ENCODE peak calls at places on chromosomes 12 and 14, in seven cellular contexts. S, T, B, P, N, A and V are unnamed samples.

GRCh38 chr14:65704412-65704811 is 291.9 kb downstream of the FUT8 start:
- DNase-seq in S (no peak), T (no peak), B (peak; percentile 79), P (no peak), N (no peak), A (no peak), V (no peak)

GRCh38 chr14:28661171-28661772 is 105.3 kb upstream of the FOXG1 start:
- DNase-seq in S (no peak), T (no peak), B (peak; percentile 99), P (no peak), N (no peak), A (no peak), V (no peak)

GRCh38 chr12:3885179-3886094 is 12.2 kb upstream of the PARP11 start:
- DNase-seq in S (no peak), T (no peak), B (peak; percentile 6), P (no peak), N (no peak), A (no peak), V (no peak)

GRCh38 chr12:116803018-116803736 is 65.1 kb downstream of the RNFT2 start:
- DNase-seq in S (no peak), T (no peak), B (no peak), P (no peak), N (no peak), A (no peak), V (no peak)

GRCh38 chr12:89060133-89060532 is 292.2 kb downstream of the DUSP6 start:
- DNase-seq in S (no peak), T (no peak), B (no peak), P (no peak), N (no peak), A (no peak), V (no peak)

GRCh38 chr14:68685419-68686211 is 107.3 kb downstream of the ZFP36L1 start:
- DNase-seq in S (no peak), T (peak; percentile 67), B (peak; percentile 92), P (no peak), N (no peak), A (no peak), V (peak; percentile 88)

GRCh38 chr14:32635103-32635719 is 303.5 kb upstream of the NPAS3 start:
- DNase-seq in S (no peak), T (no peak), B (peak; percentile 73), P (no peak), N (no peak), A (no peak), V (no peak)

GRCh38 chr12:47818701-47819543 is 781 bp downstream of the HDAC7 start:
- DNase-seq in S (peak; percentile 50), T (no peak), B (no peak), P (peak; percentile 76), N (no peak), A (peak; percentile 81), V (no peak)

GRCh38 chr12:122449317-122449716 is 26.8 kb upstream of the CLIP1 start:
- DNase-seq in S (no peak), T (no peak), B (peak; percentile 63), P (no peak), N (no peak), A (no peak), V (no peak)

GRCh38 chr14:65134651-65135579 is 32.6 kb upstream of the MAX start:
- DNase-seq in S (no peak), T (no peak), B (peak; percentile 59), P (no peak), N (no peak), A (no peak), V (no peak)

GRCh38 chr12:62434504-62435336 is 31.9 kb upstream of the MON2 start:
- DNase-seq in S (no peak), T (no peak), B (no peak), P (peak; percentile 19), N (no peak), A (no peak), V (no peak)

GRCh38 chr14:22070119-22070982 is 396.7 kb upstream of the OR4E1 start:
- DNase-seq in S (no peak), T (no peak), B (no peak), P (no peak), N (no peak), A (peak; percentile 46), V (no peak)

GRCh38 chr12:91931110-91931509 is 214.5 kb downstream of the BTG1 start:
- DNase-seq in S (no peak), T (no peak), B (no peak), P (no peak), N (no peak), A (no peak), V (no peak)

GRCh38 chr14:63852817-63853730 is at the start of gene SYNE2:
- DNase-seq in S (peak; percentile 62), T (peak; percentile 63), B (peak; percentile 55), P (peak; percentile 87), N (peak; percentile 58), A (peak; percentile 82), V (peak; percentile 78)

GRCh38 chr14:104075530-104076151 is 9.9 kb upstream of the ASPG start:
- DNase-seq in S (no peak), T (no peak), B (no peak), P (no peak), N (no peak), A (no peak), V (no peak)

GRCh38 chr12:100716949-100717732 is 77.4 kb upstream of the ANO4 start:
- DNase-seq in S (no peak), T (no peak), B (peak; percentile 13), P (no peak), N (no peak), A (no peak), V (peak; percentile 37)
- H3K27ac ChIP-seq in S (no peak overlapping the region), T (no peak overlapping the region), B (no peak overlapping the region), P (no peak overlapping the region), N (no peak overlapping the region), A (no peak overlapping the region), V (peak overlapping the region; percentile 7)

GRCh38 chr12:630656-631632 is 32.3 kb downstream of the NINJ2 start:
- DNase-seq in S (no peak), T (peak; percentile 19), B (no peak), P (no peak), N (no peak), A (peak; percentile 76), V (no peak)
- H3K27ac ChIP-seq in S (peak overlapping the region; percentile 86), T (peak overlapping the region; percentile 53), B (peak overlapping the region; percentile 87), P (peak overlapping the region; percentile 57), N (peak overlapping the region; percentile 95), A (peak overlapping the region; percentile 92), V (peak overlapping the region; percentile 66)

DNA sequence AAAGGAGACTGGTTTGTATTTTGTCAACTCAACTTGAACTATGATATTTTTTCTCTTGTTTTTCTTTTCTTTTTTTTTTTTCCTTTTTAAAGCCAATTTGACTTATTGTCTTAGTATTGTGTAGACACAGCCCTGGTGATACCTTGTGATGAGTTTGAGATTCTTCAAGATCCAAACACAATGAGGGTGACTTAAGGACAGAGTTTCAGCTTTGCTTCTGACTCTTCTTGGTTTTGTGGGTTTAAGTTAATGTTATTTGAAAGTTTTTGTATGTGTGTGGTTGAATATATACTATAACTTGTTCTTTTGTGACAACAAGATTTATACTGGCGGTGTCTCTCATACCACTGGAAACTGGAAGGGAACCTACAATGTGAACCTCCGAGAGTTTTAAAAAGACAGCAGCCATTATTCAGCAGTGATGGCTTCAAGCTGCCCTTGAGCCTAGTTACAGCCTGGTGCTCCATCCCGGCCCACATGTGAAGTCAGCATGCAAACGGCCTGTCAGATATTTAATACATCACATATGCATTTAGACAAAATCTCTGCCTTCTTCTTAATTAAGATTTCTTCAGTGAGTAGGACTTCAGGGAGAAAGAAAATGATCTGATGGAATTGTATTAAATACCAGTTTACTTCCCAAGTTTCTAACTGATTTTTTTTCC is 87.9 kb upstream of the IGF1 start:
- DNase-seq in S (no peak), T (no peak), B (peak; percentile 33), P (no peak), N (no peak), A (no peak), V (no peak)
- H3K27ac ChIP-seq in S (no peak overlapping the region), T (no peak overlapping the region), B (no peak overlapping the region), P (no peak overlapping the region), N (no peak overlapping the region), A (no peak overlapping the region), V (peak overlapping the region; percentile 36)

GRCh38 chr12:56716933-56717880 is 7.9 kb downstream of the NACA start:
- DNase-seq in S (no peak), T (no peak), B (no peak), P (no peak), N (no peak), A (no peak), V (no peak)
- H3K27ac ChIP-seq in S (peak overlapping the region; percentile 7), T (no peak overlapping the region), B (no peak overlapping the region), P (no peak overlapping the region), N (peak overlapping the region; percentile 97), A (no peak overlapping the region), V (no peak overlapping the region)

GRCh38 chr12:54009171-54010052 is 627 bp downstream of the HOXC8 start:
- DNase-seq in S (no peak), T (no peak), B (no peak), P (no peak), N (no peak), A (no peak), V (no peak)
- H3K27ac ChIP-seq in S (peak overlapping the region; percentile 96), T (no peak overlapping the region), B (no peak overlapping the region), P (no peak overlapping the region), N (peak overlapping the region; percentile 98), A (no peak overlapping the region), V (no peak overlapping the region)

GRCh38 chr14:23442721-23443356 is 7.4 kb upstream of the MYH7 start:
- DNase-seq in S (no peak), T (no peak), B (no peak), P (no peak), N (no peak), A (peak; percentile 74), V (no peak)
- H3K27ac ChIP-seq in S (no peak overlapping the region), T (no peak overlapping the region), B (no peak overlapping the region), P (no peak overlapping the region), N (peak overlapping the region; percentile 83), A (no peak overlapping the region), V (no peak overlapping the region)

GRCh38 chr14:58152569-58152857 is 500 bp upstream of the ARMH4 start:
- DNase-seq in S (no peak), T (no peak), B (no peak), P (no peak), N (no peak), A (no peak), V (no peak)
- H3K27ac ChIP-seq in S (no peak overlapping the region), T (no peak overlapping the region), B (no peak overlapping the region), P (no peak overlapping the region), N (peak overlapping the region; percentile 41), A (peak overlapping the region; percentile 83), V (no peak overlapping the region)